ENCODE peak calls at places on chromosomes 4 and X, in four cellular contexts. J is A549, B is HCT116, L is fibroblast of gingiva. E is an unnamed sample.

GRCh38 chrX:31483336-31483735 is 411.5 kb upstream of the FTHL17 start:
- DNase-seq in J (no peak), B (no peak), L (peak), E (peak)

GRCh38 chr4:109826719-109827118 is 1.1 kb upstream of the RRH start:
- DNase-seq in J (no peak), B (no peak), L (no peak), E (no peak)

GRCh38 chr4:93157984-93158383 is 670.6 kb upstream of the ATOH1 start:
- DNase-seq in J (no peak), B (no peak), L (no peak), E (no peak)

GRCh38 chrX:23907496-23908218 is at the start of the genes APOO and CXorf58:
- DNase-seq in J (peak), B (peak), L (peak), E (no peak)

GRCh38 chrX:68989865-68990606 is 161.2 kb downstream of the EFNB1 start:
- DNase-seq in J (no peak), B (no peak), L (peak), E (no peak)

GRCh38 chr4:23930750-23931488 is 41.1 kb upstream of the PPARGC1A start:
- DNase-seq in J (no peak), B (no peak), L (peak), E (no peak)

GRCh38 chrX:69493193-69493592 is 10.9 kb upstream of the NALF2 start:
- DNase-seq in J (peak), B (peak), L (no peak), E (no peak)

GRCh38 chr4:167233523-167234387 is 539 bp downstream of the SPOCK3 start:
- DNase-seq in J (no peak), B (no peak), L (no peak), E (no peak)

GRCh38 chr4:110480741-110481271 is 4.9 kb downstream of the ENPEP start:
- DNase-seq in J (no peak), B (no peak), L (no peak), E (no peak)

GRCh38 chr4:100286601-100287000 is 96.3 kb upstream of the DDIT4L start:
- DNase-seq in J (no peak), B (no peak), L (no peak), E (no peak)

GRCh38 chrX:71366674-71367256 is 608 bp downstream of the TAF1 start:
- DNase-seq in J (peak), B (no peak), L (peak), E (no peak)

GRCh38 chr4:129344058-129344457 is 248.1 kb downstream of the C4orf33 start:
- DNase-seq in J (peak), B (peak), L (peak), E (no peak)

GRCh38 chr4:185242749-185243533 is 33.5 kb downstream of the SNX25 start:
- DNase-seq in J (no peak), B (no peak), L (no peak), E (no peak)

GRCh38 chr4:106315476-106315967 is 487 bp downstream of the TBCK start:
- DNase-seq in J (peak), B (no peak), L (no peak), E (no peak)

GRCh38 chr4:6206771-6207290 is 6.5 kb upstream of the JAKMIP1 start:
- DNase-seq in J (no peak), B (no peak), L (no peak), E (no peak)

GRCh38 chr4:114558446-114559020 is 40.1 kb upstream of the UGT8 start:
- DNase-seq in J (no peak), B (peak), L (no peak), E (no peak)

GRCh38 chr4:41156574-41156973 is 57.8 kb downstream of the APBB2 start:
- DNase-seq in J (no peak), B (peak), L (no peak), E (no peak)

GRCh38 chr4:56127698-56128097 is 179.0 kb downstream of the CEP135 start:
- DNase-seq in J (no peak), B (no peak), L (no peak), E (no peak)

GRCh38 chr4:15438939-15439524 is 11.2 kb downstream of the C1QTNF7 start:
- DNase-seq in J (no peak), B (no peak), L (no peak), E (no peak)

E was measured in glomerular endothelial cell.